ENCODE peak calls at places on chromosome 21, in five cellular contexts. O, C, D, G and H are unnamed samples.

GRCh38 chr21:20997308-20997632 is 939 bp upstream of the NCAM2 start:
- DNase-seq in C (peak; percentile 45), G (no peak), D (no peak), O (peak; percentile 5), H (no peak)

GRCh38 chr21:23402929-23403520 is 2204.3 kb downstream of the MRPL39 start:
- DNase-seq in D (no peak), C (no peak), O (no peak), G (no peak), H (no peak)

GRCh38 chr21:46368533-46369285 is 44.8 kb downstream of the PCNT start:
- DNase-seq in C (no peak), G (no peak), O (no peak), D (no peak), H (no peak)

GRCh38 chr21:34131586-34131985 is 58.2 kb downstream of the MRPS6 start:
- DNase-seq in G (no peak), O (no peak), D (no peak), C (no peak), H (no peak)

GRCh38 chr21:15743593-15743992 is 13.8 kb downstream of the USP25 start:
- DNase-seq in G (no peak), D (no peak), C (no peak), O (no peak), H (no peak)

GRCh38 chr21:14737922-14738321 is 191.8 kb upstream of the SAMSN1 start:
- DNase-seq in G (no peak), C (peak; percentile 12), D (peak; percentile 41), O (peak; percentile 19), H (peak; percentile 11)

GRCh38 chr21:45013271-45013841 is 61.0 kb upstream of the ADARB1 start:
- DNase-seq in D (peak; percentile 19), O (no peak), G (no peak), C (peak; percentile 78), H (no peak)

GRCh38 chr21:28712396-28712795 is 280.3 kb downstream of the LTN1 start:
- DNase-seq in D (no peak), C (no peak), G (no peak), O (no peak), H (no peak)

GRCh38 chr21:44849616-44850130 is 23.8 kb downstream of the PTTG1IP start:
- DNase-seq in O (no peak), G (no peak), D (no peak), C (no peak), H (no peak)

GRCh38 chr21:40118527-40118926 is 251.3 kb downstream of the PCP4 start:
- DNase-seq in C (no peak), G (no peak), O (no peak), D (no peak), H (no peak)

GRCh38 chr21:41774467-41775151 is 7.8 kb upstream of the RIPK4 start:
- DNase-seq in D (no peak), G (no peak), O (no peak), C (no peak), H (no peak)

GRCh38 chr21:42424848-42425602 is 21.3 kb downstream of the UBASH3A start:
- DNase-seq in O (no peak), C (no peak), D (no peak), G (no peak), H (no peak)